ENCODE peak calls at places on chromosomes 4 and X, in nine cellular contexts. A is left lung, O is PC-3, S is endothelial cell, H is lower leg skin, M is fibroblast of mammary gland, Q is astrocyte of the cerebellum, B is AG10803, G is pancreas. D is an unnamed sample.

GRCh38 chr4:184817494-184818215 is 8.1 kb downstream of the ACSL1 start:
- DNase-seq in A (no peak), O (no peak), S (no peak), H (no peak), M (peak; percentile 16), Q (no peak), B (no peak), G (no peak), D (no peak)

GRCh38 chrX:133985164-133986007 is at the start of gene GPC3:
- DNase-seq in A (peak; percentile 70), O (no peak), S (peak; percentile 48), H (no peak), M (peak; percentile 23), Q (peak; percentile 1), B (no peak), G (peak; percentile 72), D (peak; percentile 17)

GRCh38 chrX:48196745-48197213 is at the start of gene SSX5:
- DNase-seq in A (no peak), O (no peak), S (no peak), H (no peak), M (peak; percentile 4), Q (no peak), B (no peak), G (no peak), D (no peak)

GRCh38 chr4:151667025-151667424 is 93.8 kb downstream of the GATB start:
- DNase-seq in A (no peak), O (no peak), S (no peak), H (no peak), M (peak; percentile 26), Q (no peak), B (peak; percentile 75), G (no peak), D (no peak)

GRCh38 chrX:41603591-41603990 is 85.2 kb upstream of the GPR34 start:
- DNase-seq in A (no peak), O (no peak), S (no peak), H (no peak), M (no peak), Q (no peak), B (no peak), G (no peak), D (no peak)

GRCh38 chr4:67762091-67762490 is 7.9 kb upstream of the GNRHR start:
- DNase-seq in A (no peak), O (no peak), S (no peak), H (no peak), M (peak; percentile 43), Q (peak; percentile 33), B (peak; percentile 39), G (no peak), D (no peak)

GRCh38 chr4:41256740-41257256 is at the start of gene UCHL1:
- DNase-seq in A (peak; percentile 71), O (no peak), S (peak; percentile 93), H (no peak), M (peak; percentile 76), Q (peak; percentile 72), B (peak; percentile 79), G (peak; percentile 63), D (no peak)

GRCh38 chr4:1614854-1615595 is 69.1 kb downstream of the FAM53A start:
- DNase-seq in A (peak; percentile 53), O (peak; percentile 71), S (no peak), H (no peak), M (no peak), Q (no peak), B (no peak), G (peak; percentile 55), D (no peak)

GRCh38 chr4:102311912-102312311 is 33.4 kb downstream of the SLC39A8 start:
- DNase-seq in A (no peak), O (no peak), S (no peak), H (no peak), M (no peak), Q (no peak), B (no peak), G (no peak), D (no peak)

GRCh38 chr4:20043992-20044391 is 207.7 kb upstream of the SLIT2 start:
- DNase-seq in A (no peak), O (no peak), S (no peak), H (no peak), M (no peak), Q (no peak), B (peak; percentile 61), G (no peak), D (no peak)

GRCh38 chr4:56641494-56642051 is 39.5 kb downstream of the HOPX start:
- DNase-seq in A (no peak), O (peak; percentile 98), S (no peak), H (no peak), M (peak; percentile 97), Q (peak; percentile 81), B (peak; percentile 86), G (no peak), D (no peak)

GRCh38 chr4:139184129-139184528 is 7.1 kb upstream of the ELF2 start:
- DNase-seq in A (no peak), O (peak; percentile 31), S (no peak), H (no peak), M (peak; percentile 70), Q (no peak), B (peak; percentile 55), G (no peak), D (no peak)

DNA sequence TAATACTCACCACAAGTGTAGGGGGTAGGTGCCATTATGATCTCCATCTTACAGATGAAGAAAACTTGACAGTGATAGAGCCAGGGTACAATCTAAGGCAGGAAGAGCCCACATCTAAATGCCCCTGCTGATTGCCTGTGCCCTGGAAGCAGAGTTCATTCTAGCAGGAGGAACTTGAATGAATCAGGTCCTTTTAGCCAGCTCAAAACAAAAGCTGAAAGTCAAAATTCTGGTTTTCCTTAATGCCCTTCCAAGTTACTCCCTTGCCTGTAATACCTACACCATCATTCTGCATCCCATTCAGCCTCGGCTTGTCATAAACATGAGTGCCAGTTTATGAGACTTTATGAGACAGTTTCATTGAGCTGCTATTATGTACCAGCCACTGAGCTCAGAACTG is 89.6 kb downstream of the SCD5 start:
- DNase-seq in A (no peak), O (no peak), S (no peak), H (no peak), M (no peak), Q (no peak), B (no peak), G (no peak), D (no peak)
- TF ChIP-seq CTCF in A (no peak), O (no peak), S (no peak), H (no peak), M (no peak), Q (no peak), B (no peak), G (no peak), D (no peak)

GRCh38 chr4:158065176-158065575 is 107.6 kb downstream of the GASK1B start:
- DNase-seq in A (no peak), O (peak; percentile 6), S (no peak), H (no peak), M (no peak), Q (no peak), B (no peak), G (no peak), D (no peak)
- TF ChIP-seq CTCF in A (no peak), O (peak; percentile 33), S (peak; percentile 30), H (no peak), M (peak; percentile 16), Q (no peak), B (no peak), G (no peak), D (no peak)

DNA sequence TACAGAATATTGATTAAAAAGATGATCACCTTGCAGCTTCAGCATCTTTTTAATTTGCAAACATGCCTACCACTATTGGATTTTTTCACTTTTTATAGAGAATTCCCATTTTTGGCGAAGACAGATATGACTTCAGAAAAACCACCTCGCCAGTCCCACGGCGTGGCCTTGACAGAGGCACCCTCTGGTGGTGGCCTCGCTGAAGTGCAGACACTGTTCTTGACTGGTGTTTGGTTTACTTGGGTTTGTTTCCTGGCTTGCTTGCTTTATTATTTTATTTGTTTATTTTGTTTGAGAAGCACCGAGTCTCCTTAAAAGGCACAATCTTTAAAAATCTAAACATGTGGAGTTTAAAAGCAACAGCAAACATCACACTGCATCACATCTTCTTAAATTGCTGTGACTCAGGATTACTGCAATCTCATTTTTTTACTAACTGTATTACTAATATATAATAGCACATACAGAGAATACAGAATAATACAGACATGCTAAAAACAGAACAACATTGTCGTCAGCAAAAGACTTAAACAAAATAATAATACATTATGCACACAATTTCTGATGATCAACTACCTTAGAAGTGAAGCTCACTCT is 13.1 kb upstream of the AMTN start:
- DNase-seq in A (peak; percentile 82), O (peak; percentile 81), S (peak; percentile 74), H (no peak), M (peak; percentile 55), Q (peak; percentile 20), B (peak; percentile 45), G (peak; percentile 85), D (peak; percentile 22)
- TF ChIP-seq CTCF in A (peak; percentile 85), O (peak; percentile 98), S (peak; percentile 93), H (no peak), M (peak; percentile 98), Q (peak; percentile 99), B (peak; percentile 97), G (peak; percentile 79), D (peak; percentile 82)

DNA sequence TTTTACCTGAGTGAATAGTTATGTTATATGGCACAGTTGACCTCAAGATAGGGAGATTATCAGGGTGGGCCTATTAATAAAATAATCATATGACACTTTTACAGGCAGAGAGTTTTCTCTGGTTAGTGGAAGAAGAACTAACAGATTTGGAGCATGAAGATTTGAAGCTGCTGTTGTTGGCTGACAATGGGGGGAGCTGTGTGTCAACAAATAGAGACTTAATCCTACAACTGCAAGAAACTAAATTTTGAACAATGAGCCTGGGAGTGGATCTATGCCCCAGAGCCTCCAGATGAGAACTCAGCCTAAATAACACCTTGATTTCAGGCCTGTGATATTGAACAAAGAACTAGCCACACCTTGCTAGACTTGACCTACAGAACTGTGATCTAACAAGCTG is 7.2 kb upstream of the CCSER1 start:
- DNase-seq in A (no peak), O (peak; percentile 22), S (no peak), H (no peak), M (no peak), Q (no peak), B (no peak), G (no peak), D (no peak)
- TF ChIP-seq CTCF in A (no peak), O (peak; percentile 33), S (no peak), H (no peak), M (no peak), Q (no peak), B (no peak), G (no peak), D (no peak)

D was measured in natural killer cell.